ENCODE peak calls at places on chromosomes 5 and 9, in six cellular contexts. U is WERI-Rb-1; H is mesendoderm; J is astrocyte; E is CD8-positive, alpha-beta memory T cell; N is fibroblast of lung. L is an unnamed sample.

GRCh38 chr9:130024597-130024994 is 18.4 kb downstream of the FNBP1 start:
- DNase-seq in U (no peak), H (no peak), J (peak; percentile 60), E (no peak), N (no peak), L (no peak)

GRCh38 chr5:158410976-158411375 is 552.0 kb upstream of the CLINT1 start:
- DNase-seq in U (no peak), H (no peak), J (peak; percentile 91), E (no peak), N (no peak), L (no peak)

GRCh38 chr5:160173-160510 is 31.2 kb upstream of the LRRC14B start:
- DNase-seq in U (no peak), H (no peak), J (peak; percentile 87), E (no peak), N (peak; percentile 32), L (peak; percentile 45)

GRCh38 chr9:37036237-37037136 is 2.4 kb upstream of the PAX5 start:
- DNase-seq in U (no peak), H (peak; percentile 49), J (no peak), E (no peak), N (peak; percentile 24), L (peak; percentile 77)

GRCh38 chr5:146345578-146346366 is 7.1 kb downstream of the POU4F3 start:
- DNase-seq in U (peak; percentile 29), H (peak; percentile 49), J (no peak), E (no peak), N (no peak), L (peak; percentile 81)

GRCh38 chr5:535781-536698 is 11.8 kb upstream of the SLC9A3 start:
- DNase-seq in U (no peak), H (no peak), J (no peak), E (no peak), N (no peak), L (no peak)

GRCh38 chr5:153630546-153630945 is 140.1 kb downstream of the GRIA1 start:
- DNase-seq in U (peak; percentile 73), H (peak; percentile 74), J (no peak), E (no peak), N (no peak), L (no peak)

GRCh38 chr9:87515086-87515485 is 17.4 kb downstream of the DAPK1 start:
- DNase-seq in U (no peak), H (no peak), J (no peak), E (no peak), N (peak; percentile 60), L (no peak)

GRCh38 chr5:38556115-38556598 is 289 bp downstream of the LIFR start:
- DNase-seq in U (no peak), H (peak; percentile 59), J (no peak), E (no peak), N (no peak), L (no peak)

GRCh38 chr9:129412814-129413536 is 207.9 kb downstream of the C9orf50 start:
- DNase-seq in U (peak; percentile 51), H (peak; percentile 78), J (peak; percentile 73), E (no peak), N (peak; percentile 78), L (no peak)

GRCh38 chr5:53027913-53028312 is 38.8 kb downstream of the ITGA2 start:
- DNase-seq in U (no peak), H (no peak), J (peak; percentile 69), E (no peak), N (peak; percentile 83), L (no peak)

GRCh38 chr5:32027093-32027716 is 146.9 kb downstream of the GOLPH3 start:
- DNase-seq in U (no peak), H (peak; percentile 32), J (peak; percentile 52), E (no peak), N (peak; percentile 14), L (no peak)

GRCh38 chr9:38018964-38019602 is 49.9 kb downstream of the SHB start:
- DNase-seq in U (no peak), H (no peak), J (peak; percentile 90), E (no peak), N (peak; percentile 78), L (no peak)

GRCh38 chr9:26951794-26952193 is 4.4 kb upstream of the IFT74 start:
- DNase-seq in U (no peak), H (no peak), J (no peak), E (no peak), N (no peak), L (no peak)

GRCh38 chr9:19720374-19720773 is 68.5 kb downstream of the SLC24A2 start:
- DNase-seq in U (no peak), H (peak; percentile 51), J (peak; percentile 6), E (no peak), N (peak; percentile 43), L (no peak)

GRCh38 chr5:177470759-177471536 is 2.5 kb downstream of the DBN1 start:
- DNase-seq in U (no peak), H (peak; percentile 76), J (peak; percentile 51), E (no peak), N (no peak), L (no peak)

GRCh38 chr9:131274674-131275331 is 1.5 kb downstream of the FAM78A start:
- DNase-seq in U (no peak), H (no peak), J (no peak), E (no peak), N (no peak), L (no peak)

GRCh38 chr5:6108540-6108848 is 269.9 kb downstream of the MED10 start:
- DNase-seq in U (no peak), H (no peak), J (no peak), E (no peak), N (no peak), L (no peak)

DNA sequence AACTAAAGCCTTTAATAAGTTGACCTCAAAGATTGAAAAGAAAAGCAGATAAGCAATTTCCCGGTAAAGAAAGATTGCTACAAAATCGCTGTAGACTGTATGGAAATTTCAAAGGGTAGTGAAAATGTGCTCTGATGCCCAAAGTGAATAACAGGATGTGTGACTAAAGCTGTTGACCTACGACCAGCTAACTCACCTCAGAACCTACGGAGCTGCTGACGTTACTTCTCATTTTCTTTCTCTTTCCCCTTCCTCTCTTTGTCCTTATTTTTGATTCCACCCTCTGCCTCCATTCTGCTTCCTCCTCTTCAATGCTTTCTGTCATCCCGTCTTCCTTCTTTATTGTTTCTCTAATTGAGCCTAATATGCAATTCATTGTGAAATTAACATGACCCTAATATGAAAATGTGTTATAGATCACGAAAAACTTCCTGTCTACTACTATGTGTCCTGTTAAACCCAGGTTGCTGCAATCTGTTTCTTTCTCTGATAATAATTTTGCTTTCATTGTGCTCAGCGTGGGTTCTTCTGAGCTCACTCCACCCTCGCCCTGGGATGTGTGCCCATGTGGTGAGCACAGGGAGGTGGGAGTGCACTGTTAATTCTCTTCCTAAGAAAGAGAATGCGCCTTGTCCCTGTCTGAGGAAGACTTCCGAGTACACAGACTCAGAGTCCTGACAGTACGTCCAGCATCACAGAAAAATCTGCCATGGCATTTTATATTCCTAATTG is 103.0 kb downstream of the PDE4D start:
- DNase-seq in U (no peak), H (no peak), J (peak; percentile 60), E (no peak), N (no peak), L (peak; percentile 19)
- H3K27me3 ChIP-seq in U (no peaks in the 10 kb centered on the region), H (no peaks in the 10 kb centered on the region), J (no peaks in the 10 kb centered on the region), E (no peaks in the 10 kb centered on the region), N (no peaks in the 10 kb centered on the region), L (no peaks in the 10 kb centered on the region)

DNA sequence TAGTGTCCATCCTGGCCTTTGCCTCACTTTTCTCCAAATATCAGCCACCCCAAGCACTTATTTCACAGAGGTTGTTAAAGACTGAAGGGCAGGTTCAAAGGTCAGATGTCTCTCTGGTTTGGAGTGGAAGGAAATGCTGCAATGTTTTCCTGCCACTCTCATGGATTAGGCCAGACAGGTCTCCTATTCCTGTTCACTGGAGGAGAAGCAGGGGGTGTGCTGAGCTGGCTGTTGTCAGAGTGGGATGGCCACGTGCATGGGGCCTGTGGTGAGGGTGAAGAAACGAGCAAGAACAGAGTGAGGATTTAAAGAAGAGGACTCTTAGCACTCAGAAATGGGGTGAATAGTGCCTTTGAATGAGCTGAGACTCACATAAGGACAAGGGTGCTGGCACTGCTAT is 6.7 kb downstream of the TMEM8B start:
- DNase-seq in U (no peak), H (no peak), J (no peak), E (no peak), N (no peak), L (no peak)
- H3K27me3 ChIP-seq in U (no peaks in the 10 kb centered on the region), H (no peaks in the 10 kb centered on the region), J (no peaks in the 10 kb centered on the region), E (no peaks in the 10 kb centered on the region), N (no peaks in the 10 kb centered on the region), L (no peaks in the 10 kb centered on the region)

DNA sequence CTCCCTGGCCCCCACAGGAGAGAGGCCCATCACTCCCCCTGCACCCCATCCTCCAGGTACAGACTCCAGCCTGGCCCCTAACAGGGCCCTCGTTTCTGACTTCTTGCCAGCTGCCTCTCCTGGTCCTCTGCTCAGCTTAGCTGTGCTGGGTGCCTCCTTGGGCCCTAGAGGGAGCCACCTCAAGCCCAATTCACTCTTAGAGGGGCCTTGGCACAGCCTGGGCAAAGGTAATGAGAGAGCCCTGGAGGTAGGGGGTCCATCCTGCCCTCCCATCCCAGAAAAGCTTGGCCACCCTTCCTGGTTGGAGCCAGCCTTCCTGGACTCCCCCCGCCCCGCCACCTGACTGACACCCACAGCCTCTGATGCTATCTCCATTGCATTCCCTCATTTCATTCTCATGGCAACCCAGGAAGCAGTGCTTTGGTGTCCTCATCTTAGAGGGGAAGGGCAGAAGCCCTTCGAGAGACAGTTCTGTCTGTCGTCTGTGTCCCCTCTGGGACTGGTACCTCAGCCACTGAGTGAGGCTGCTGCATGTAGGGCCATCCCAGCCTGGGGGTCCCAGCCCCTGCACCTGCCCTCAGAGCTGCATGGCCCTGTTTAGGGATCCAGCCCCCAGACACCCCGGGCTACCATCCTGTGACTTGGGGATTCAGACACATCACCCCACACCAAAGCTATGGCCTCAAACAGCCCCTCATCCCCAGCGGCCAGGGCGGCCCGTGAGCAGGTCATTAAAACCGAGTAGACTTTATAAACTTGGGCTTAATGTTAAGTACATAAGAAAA is 95.5 kb downstream of the BARX1 start:
- DNase-seq in U (peak; percentile 25), H (no peak), J (no peak), E (no peak), N (no peak), L (peak; percentile 61)
- H3K27me3 ChIP-seq in U (peaks cover 85% of the 10 kb centered on the region), H (no peaks in the 10 kb centered on the region), J (no peaks in the 10 kb centered on the region), E (no peaks in the 10 kb centered on the region), N (peaks cover 4% of the 10 kb centered on the region), L (peaks cover 3% of the 10 kb centered on the region)

GRCh38 chr5:88680253-88681132 is 202.5 kb downstream of the MEF2C start:
- DNase-seq in U (peak; percentile 79), H (peak; percentile 68), J (no peak), E (peak; percentile 77), N (peak; percentile 45), L (peak; percentile 96)
- H3K27me3 ChIP-seq in U (no peaks in the 10 kb centered on the region), H (peaks cover 65% of the 10 kb centered on the region), J (peaks cover 36% of the 10 kb centered on the region), E (peaks cover 75% of the 10 kb centered on the region), N (peaks cover 79% of the 10 kb centered on the region), L (peaks cover 91% of the 10 kb centered on the region)

GRCh38 chr5:113147537-113147936 is 170.9 kb downstream of the DCP2 start:
- DNase-seq in U (no peak), H (no peak), J (no peak), E (no peak), N (no peak), L (no peak)
- H3K27me3 ChIP-seq in U (no peaks in the 10 kb centered on the region), H (no peaks in the 10 kb centered on the region), J (no peaks in the 10 kb centered on the region), E (no peaks in the 10 kb centered on the region), N (no peaks in the 10 kb centered on the region), L (no peaks in the 10 kb centered on the region)

DNA sequence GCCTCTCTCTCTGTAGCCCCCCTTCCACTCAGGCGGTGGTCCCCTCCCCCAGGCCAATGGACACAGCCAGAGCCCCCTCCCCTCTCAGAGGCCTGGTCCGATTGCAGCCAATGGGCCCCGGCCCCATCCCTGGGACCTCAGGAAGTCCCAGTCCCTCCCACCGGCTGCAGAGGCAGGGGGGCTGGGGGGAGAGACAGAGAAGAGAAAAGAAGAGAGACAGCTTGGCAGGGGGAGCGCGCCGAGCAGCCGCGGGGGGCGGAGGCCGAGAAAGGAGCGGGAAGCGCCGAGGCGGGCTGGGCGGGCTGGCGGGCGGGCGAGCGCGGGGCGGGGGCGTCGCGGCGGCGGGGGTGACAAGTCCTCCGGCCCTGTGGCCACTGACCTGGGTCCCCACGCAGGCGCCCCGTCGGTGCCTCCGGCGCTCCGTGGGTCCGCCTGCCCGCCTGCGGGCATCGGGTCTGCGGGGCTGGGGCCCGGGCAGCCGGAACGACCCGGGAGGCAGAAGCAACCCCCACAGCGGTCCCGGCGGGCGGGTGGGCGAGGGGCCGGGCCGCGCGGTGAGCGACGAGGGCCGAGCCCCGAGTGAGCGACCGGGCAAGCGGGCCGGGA is 11.8 kb downstream of the CNTFR start:
- DNase-seq in U (peak; percentile 68), H (peak; percentile 88), J (no peak), E (no peak), N (no peak), L (peak; percentile 91)
- H3K27me3 ChIP-seq in U (no peaks in the 10 kb centered on the region), H (no peaks in the 10 kb centered on the region), J (peaks cover 54% of the 10 kb centered on the region), E (peaks cover 25% of the 10 kb centered on the region), N (peaks cover 44% of the 10 kb centered on the region), L (peaks cover 42% of the 10 kb centered on the region)

L was measured in H7.